ENCODE peak calls at places on chromosomes 2 and 18, in four cellular contexts. X is GM12891, L is HL-60, H is left cardiac atrium. R is an unnamed sample.

GRCh38 chr18:41324020-41324791 is 630.8 kb upstream of the PIK3C3 start:
- DNase-seq in X (no peak), H (no peak), L (no peak), R (no peak)

GRCh38 chr2:195466427-195466826 is 190.6 kb upstream of the SLC39A10 start:
- DNase-seq in L (no peak), X (no peak), H (no peak), R (no peak)

GRCh38 chr2:25590921-25591505 is 82.4 kb downstream of the DTNB start:
- DNase-seq in X (no peak), L (no peak), H (no peak), R (no peak)

GRCh38 chr2:148594216-148594615 is 50.3 kb upstream of the EPC2 start:
- DNase-seq in L (no peak), X (no peak), H (no peak), R (no peak)

GRCh38 chr2:219058541-219059374 is 2.0 kb downstream of the IHH start:
- DNase-seq in X (peak), L (no peak), H (peak), R (no peak)

GRCh38 chr2:239822146-239822945 is 202.8 kb downstream of the NDUFA10 start:
- DNase-seq in L (no peak), H (no peak), X (no peak), R (no peak)

GRCh38 chr2:148338544-148338943 is 306.0 kb upstream of the EPC2 start:
- DNase-seq in L (no peak), H (no peak), X (no peak), R (no peak)

GRCh38 chr2:27681844-27682243 is 18.2 kb downstream of the SLC4A1AP start:
- DNase-seq in H (no peak), L (no peak), X (no peak), R (no peak)

GRCh38 chr2:239085201-239085992 is 237.5 kb downstream of the TWIST2 start:
- DNase-seq in H (no peak), L (no peak), X (no peak), R (no peak)

GRCh38 chr2:101770672-101771071 is 73.2 kb downstream of the MAP4K4 start:
- DNase-seq in H (no peak), X (no peak), L (peak), R (no peak)

GRCh38 chr2:63845866-63846265 is 4.2 kb downstream of the UGP2 start:
- DNase-seq in H (no peak), X (no peak), L (no peak), R (no peak)

GRCh38 chr2:9666306-9666705 is 35.5 kb upstream of the YWHAQ start:
- DNase-seq in L (no peak), H (no peak), X (no peak), R (no peak)

GRCh38 chr2:53210538-53210937 is 557.1 kb upstream of the CHAC2 start:
- DNase-seq in L (no peak), X (no peak), H (no peak), R (no peak)

GRCh38 chr18:39366086-39366485 is 1800.5 kb upstream of the CELF4 start:
- DNase-seq in H (no peak), X (no peak), L (no peak), R (no peak)

GRCh38 chr18:37218022-37218590 is 347.5 kb downstream of the CELF4 start:
- DNase-seq in L (no peak), H (no peak), X (no peak), R (no peak)

GRCh38 chr18:8959551-8960135 is 142.9 kb upstream of the NDUFV2 start:
- DNase-seq in H (no peak), L (no peak), X (no peak), R (no peak)

GRCh38 chr18:21364471-21364870 is 122.4 kb downstream of the GREB1L start:
- DNase-seq in H (no peak), L (no peak), X (no peak), R (no peak)

GRCh38 chr2:190655113-190655512 is 6.2 kb downstream of the NAB1 start:
- DNase-seq in H (no peak), X (no peak), L (no peak), R (no peak)

GRCh38 chr2:144237108-144237507 is 282.8 kb downstream of the ZEB2 start:
- DNase-seq in L (no peak), X (no peak), H (no peak), R (no peak)

GRCh38 chr2:45256173-45256866 is 247.1 kb upstream of the SIX2 start:
- DNase-seq in X (no peak), L (no peak), H (peak), R (no peak)

GRCh38 chr2:191171708-191172355 is 21.0 kb upstream of the STAT4 start:
- DNase-seq in H (no peak), L (no peak), X (no peak), R (no peak)

GRCh38 chr18:59005266-59005665 is 134.4 kb upstream of the SEC11C start:
- DNase-seq in L (no peak), X (no peak), H (peak), R (no peak)

GRCh38 chr18:26185267-26185666 is 41.0 kb upstream of the TAF4B start:
- DNase-seq in H (no peak), L (no peak), X (no peak), R (no peak)

GRCh38 chr2:69604026-69604678 is 39.4 kb downstream of the AAK1 start:
- DNase-seq in H (no peak), X (no peak), L (no peak), R (no peak)

GRCh38 chr18:54950221-54950620 is 9.0 kb downstream of the CCDC68 start:
- DNase-seq in L (no peak), X (no peak), H (no peak), R (peak)

GRCh38 chr2:209771474-209772292 is at the start of gene UNC80:
- DNase-seq in X (no peak), L (peak), H (peak), R (no peak)

GRCh38 chr2:76599732-76600368 is 889.1 kb upstream of the GCFC2 start:
- DNase-seq in X (peak), H (peak), L (peak), R (no peak)

GRCh38 chr2:153588408-153588807 is 109.8 kb upstream of the RPRM start:
- DNase-seq in X (no peak), H (no peak), L (no peak), R (no peak)

GRCh38 chr2:144166743-144167142 is 353.2 kb downstream of the ZEB2 start:
- DNase-seq in X (no peak), H (no peak), L (no peak), R (no peak)

GRCh38 chr2:66576381-66577330 is 141.7 kb downstream of the MEIS1 start:
- DNase-seq in L (no peak), H (peak), X (no peak), R (no peak)